ENCODE peak calls at places on chromosomes 13 and 19, in four cellular contexts. P, J, G and V are unnamed samples.

GRCh38 chr13:107066355-107066754 is 498.4 kb upstream of the ARGLU1 start:
- DNase-seq in P (no peak), J (no peak), G (no peak), V (no peak)

GRCh38 chr19:16889429-16889882 is 657 bp downstream of the F2RL3 start:
- DNase-seq in P (peak), J (no peak), G (no peak), V (no peak)

GRCh38 chr13:26604784-26605183 is 47.3 kb downstream of the WASF3 start:
- DNase-seq in P (no peak), J (no peak), G (no peak), V (no peak)

GRCh38 chr19:27746691-27747380 is 1466.1 kb downstream of the UQCRFS1 start:
- DNase-seq in P (peak), J (no peak), G (no peak), V (peak)

GRCh38 chr19:32676186-32676894 is 692 bp downstream of the RGS9BP start:
- DNase-seq in P (no peak), J (no peak), G (no peak), V (no peak)

GRCh38 chr19:51607920-51608562 is 22.2 kb downstream of the SIGLEC5 start:
- DNase-seq in P (peak), J (no peak), G (peak), V (peak)

GRCh38 chr13:34913040-34913439 is 29.0 kb upstream of the NBEA start:
- DNase-seq in P (no peak), J (no peak), G (no peak), V (peak)

GRCh38 chr13:73835138-73835721 is 299.0 kb downstream of the KLF12 start:
- DNase-seq in P (peak), J (peak), G (peak), V (peak)

GRCh38 chr19:47541507-47541906 is 26.6 kb upstream of the NAPA start:
- DNase-seq in P (no peak), J (peak), G (no peak), V (no peak)

GRCh38 chr13:68927387-68928026 is 1180.1 kb upstream of the ATXN8OS start:
- DNase-seq in P (no peak), J (no peak), G (peak), V (no peak)

GRCh38 chr19:41415154-41415571 is 12.0 kb downstream of the B3GNT8 start:
- DNase-seq in P (no peak), J (no peak), G (no peak), V (no peak)

GRCh38 chr19:49327878-49328544 is 3.0 kb upstream of the SLC6A16 start:
- DNase-seq in P (peak), J (no peak), G (peak), V (peak)

GRCh38 chr13:70090036-70090723 is 17.4 kb upstream of the ATXN8OS start:
- DNase-seq in P (no peak), J (no peak), G (no peak), V (no peak)

GRCh38 chr13:20901668-20902437 is 693 bp downstream of the XPO4 start:
- DNase-seq in P (peak), J (no peak), G (peak), V (no peak)

GRCh38 chr19:9865732-9866627 is 30.9 kb downstream of the PIN1 start:
- DNase-seq in P (no peak), J (no peak), G (no peak), V (no peak)

GRCh38 chr19:14775855-14776254 is 2.5 kb downstream of the ADGRE2 start:
- DNase-seq in P (peak), J (no peak), G (no peak), V (no peak)

GRCh38 chr19:35436477-35437141 is 11.4 kb upstream of the FFAR2 start:
- DNase-seq in P (no peak), J (no peak), G (no peak), V (no peak)

GRCh38 chr13:53301449-53301848 is 272.8 kb downstream of the OLFM4 start:
- DNase-seq in P (no peak), J (no peak), G (no peak), V (no peak)

GRCh38 chr13:76696370-76696769 is 189.8 kb downstream of the KCTD12 start:
- DNase-seq in P (no peak), J (no peak), G (no peak), V (no peak)

GRCh38 chr13:49436890-49437289 is 7.0 kb downstream of the CAB39L start:
- DNase-seq in P (no peak), J (no peak), G (no peak), V (peak)

GRCh38 chr19:35130761-35131720 is 3.8 kb downstream of the LGI4 start:
- DNase-seq in P (no peak), J (no peak), G (no peak), V (no peak)

GRCh38 chr19:23470873-23471555 is 75.7 kb upstream of the ZNF91 start:
- DNase-seq in P (no peak), J (no peak), G (no peak), V (no peak)

GRCh38 chr13:23828866-23829265 is 60.3 kb downstream of the MIPEP start:
- DNase-seq in P (no peak), J (no peak), G (no peak), V (no peak)

GRCh38 chr13:37495046-37495445 is 103.5 kb downstream of the POSTN start:
- DNase-seq in P (no peak), J (no peak), G (no peak), V (no peak)

GRCh38 chr19:4059931-4060620 is 6.6 kb downstream of the ZBTB7A start:
- DNase-seq in P (peak), J (peak), G (no peak), V (no peak)

GRCh38 chr13:35917252-35917941 is 213.8 kb downstream of the DCLK1 start:
- DNase-seq in P (no peak), J (no peak), G (no peak), V (no peak)

GRCh38 chr13:107518780-107519179 is 696.6 kb downstream of the LIG4 start:
- DNase-seq in P (no peak), J (no peak), G (no peak), V (no peak)

GRCh38 chr13:23865898-23866297 is 23.3 kb downstream of the MIPEP start:
- DNase-seq in P (no peak), J (no peak), G (no peak), V (no peak)

DNA sequence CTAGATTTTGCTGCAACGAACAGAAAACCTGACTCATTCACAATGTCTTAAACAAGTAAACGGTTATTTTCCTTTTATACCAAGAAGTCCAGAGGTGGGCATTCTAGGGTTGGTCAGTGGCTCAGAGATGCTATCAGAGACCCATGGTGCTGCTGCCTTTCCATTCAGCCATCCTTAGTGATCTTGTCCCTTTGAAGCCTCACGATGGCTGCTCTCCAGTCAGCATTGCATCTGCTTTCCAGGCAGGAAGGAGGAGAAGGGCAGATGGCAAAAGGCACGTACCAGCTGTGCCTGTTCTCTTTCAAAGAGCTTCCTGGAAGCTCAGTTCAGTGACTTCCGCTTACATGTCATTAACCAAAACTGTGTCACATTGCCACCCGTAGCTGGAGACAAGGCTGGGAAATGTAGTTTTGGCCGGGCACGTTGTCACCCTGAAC is 30.1 kb downstream of the WDFY2 start:
- DNase-seq in P (no peak), J (peak), G (no peak), V (no peak)
- TF ChIP-seq JUND in P (no peak), J (no peak), G (no peak), V (no peak)

DNA sequence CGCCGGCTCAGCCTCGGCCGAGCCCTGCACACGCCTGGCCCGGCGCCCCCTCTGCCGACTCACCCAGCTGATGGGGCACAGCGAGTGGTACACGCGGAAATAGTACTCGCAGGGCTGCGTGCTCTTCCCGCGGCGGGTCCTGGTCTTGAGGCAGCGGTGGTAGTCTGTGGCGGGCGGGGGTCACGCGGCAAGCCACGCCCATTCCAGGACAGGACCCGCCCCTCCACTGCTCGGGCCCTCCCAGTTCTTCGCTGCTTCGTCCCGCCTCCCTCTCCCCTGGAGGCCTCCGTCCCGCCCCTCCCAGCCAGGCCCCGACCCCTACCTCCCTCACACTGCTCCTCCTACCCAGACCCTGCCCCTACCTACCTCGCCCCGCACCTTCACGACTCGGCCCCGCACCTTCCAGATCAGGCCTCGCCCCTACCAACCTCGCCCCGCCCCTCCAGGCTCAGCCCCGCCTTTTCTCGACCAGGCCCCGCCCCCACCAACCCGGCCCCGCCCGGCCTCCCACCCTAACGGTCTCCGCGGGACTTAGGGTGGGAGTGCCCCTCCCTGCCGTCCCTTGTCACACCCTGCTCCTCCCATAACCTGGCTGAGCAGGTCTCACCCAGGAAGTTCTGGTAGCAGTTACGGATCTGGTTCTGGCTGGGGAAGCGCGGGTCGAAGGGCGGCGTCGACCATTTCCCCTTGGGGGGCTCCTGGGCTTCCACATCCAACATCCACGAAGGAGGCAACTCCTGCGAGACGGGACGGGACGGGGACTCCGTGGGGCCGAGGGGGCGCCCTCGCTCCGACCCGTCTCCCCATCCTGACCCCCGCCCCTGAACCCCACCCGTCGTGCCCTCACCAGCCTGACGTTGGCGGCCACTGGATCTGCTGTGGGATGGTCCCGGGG is 469 bp downstream of the COX6B2 start:
- DNase-seq in P (peak), J (no peak), G (peak), V (peak)
- TF ChIP-seq JUND in P (no peak), J (no peak), G (no peak), V (no peak)

DNA sequence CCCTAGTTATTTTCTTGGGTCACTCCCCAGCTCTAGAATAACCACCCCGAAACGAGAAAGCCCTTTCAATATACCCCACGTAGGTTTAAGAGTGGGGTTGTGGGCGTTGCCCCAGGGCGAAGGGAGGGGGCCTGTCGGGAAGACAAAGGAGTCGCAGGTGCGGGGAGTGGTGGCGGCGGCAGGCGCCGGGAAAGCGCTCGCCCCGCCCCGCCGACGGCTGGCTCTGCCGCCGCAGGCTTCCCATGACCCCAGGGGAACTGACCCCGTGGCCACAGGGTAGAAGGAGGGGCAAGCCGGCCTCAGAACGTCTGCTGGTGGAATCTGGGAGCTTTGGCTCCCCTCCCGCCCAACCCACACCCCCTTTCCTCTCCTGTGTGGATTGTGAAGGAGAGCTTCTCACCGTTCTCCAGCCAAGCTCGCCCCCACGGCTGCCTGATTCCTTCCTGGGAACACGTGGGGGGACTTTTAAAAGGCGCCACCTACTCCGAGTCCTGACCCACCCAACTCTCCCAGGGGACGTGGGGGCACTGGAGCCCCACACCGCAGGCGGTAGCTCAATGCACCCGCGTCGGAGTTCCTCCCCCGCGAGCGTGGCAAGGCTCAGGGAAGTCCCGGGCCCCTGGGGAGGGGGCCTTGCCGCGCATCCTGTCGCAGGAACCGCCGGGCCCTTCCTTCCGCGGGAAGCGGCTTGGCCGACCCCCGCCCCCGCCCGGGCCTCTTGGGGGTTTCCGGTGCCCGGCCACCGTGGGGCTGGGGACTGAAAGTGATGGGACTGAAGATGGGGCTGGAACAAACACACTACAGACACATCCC is 5.5 kb downstream of the IER2 start:
- DNase-seq in P (peak), J (no peak), G (no peak), V (peak)
- TF ChIP-seq JUND in P (no peak), J (peak), G (no peak), V (no peak)

DNA sequence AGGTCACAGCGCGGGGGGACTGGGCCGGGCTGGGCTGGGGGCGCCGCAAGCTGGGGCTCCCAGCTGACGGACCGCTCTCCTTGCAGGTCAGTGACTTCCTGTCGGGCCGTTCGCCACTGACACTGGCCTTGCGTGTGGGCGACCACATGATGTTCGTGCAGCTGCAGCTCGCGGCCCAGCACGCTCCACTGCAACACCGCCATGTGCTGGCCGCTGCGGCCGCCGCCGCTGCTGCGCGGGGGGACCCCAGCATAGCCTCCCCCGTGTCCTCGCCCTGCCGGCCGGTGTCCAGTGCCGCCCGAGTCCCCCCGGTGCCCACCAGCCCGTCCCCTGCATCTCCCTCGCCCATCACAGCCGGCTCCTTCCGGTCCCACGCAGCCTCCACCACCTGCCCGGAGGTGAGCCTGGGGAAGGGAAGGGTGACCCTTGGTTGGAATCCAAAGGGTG is 5.7 kb downstream of the MIDN start:
- DNase-seq in P (no peak), J (no peak), G (no peak), V (no peak)
- TF ChIP-seq JUND in P (no peak), J (no peak), G (no peak), V (no peak)

GRCh38 chr13:41680900-41681299 is 223.6 kb downstream of the RGCC start:
- DNase-seq in P (no peak), J (no peak), G (no peak), V (no peak)

GRCh38 chr13:41678842-41679241 is 221.5 kb downstream of the RGCC start:
- DNase-seq in P (no peak), J (no peak), G (no peak), V (no peak)

GRCh38 chr13:41681587-41681986 is 224.2 kb downstream of the RGCC start:
- DNase-seq in P (no peak), J (no peak), G (no peak), V (no peak)

GRCh38 chr13:41675306-41675705 is 218.0 kb downstream of the RGCC start:
- DNase-seq in P (no peak), J (no peak), G (no peak), V (no peak)

GRCh38 chr13:41678320-41678719 is 221.0 kb downstream of the RGCC start:
- DNase-seq in P (no peak), J (no peak), G (no peak), V (no peak)
- TF ChIP-seq JUND in P (no peak), J (no peak), G (no peak), V (no peak)

DNA sequence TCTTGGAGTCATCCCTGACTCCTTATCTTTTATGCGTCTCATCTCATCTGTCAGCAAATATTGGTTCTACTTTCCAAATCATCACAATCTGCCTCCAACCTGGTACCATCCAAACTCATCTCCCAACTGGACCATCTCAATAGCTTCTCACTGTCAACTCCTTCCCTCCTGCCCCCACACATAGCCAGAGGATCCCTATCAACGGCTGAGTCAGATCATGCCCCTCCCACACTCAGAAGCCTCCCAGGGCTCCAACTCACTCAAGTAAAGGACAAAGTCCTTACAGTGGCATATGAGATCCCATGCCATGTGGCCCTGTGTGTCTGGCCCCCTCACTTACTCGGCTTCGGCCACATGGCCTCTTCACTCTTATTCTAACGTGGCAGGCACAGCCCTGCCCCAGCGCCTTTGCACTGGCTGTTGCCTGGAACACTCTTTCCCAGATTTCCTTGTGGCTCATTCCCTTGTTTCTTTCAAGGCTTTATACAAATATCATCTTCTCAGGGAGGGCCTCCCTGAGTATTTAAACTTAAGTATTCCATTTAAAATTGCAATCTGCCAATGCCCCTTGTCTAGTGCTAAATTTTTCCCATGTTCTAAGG is 4.3 kb downstream of the SPRED3 start:
- DNase-seq in P (peak), J (no peak), G (no peak), V (no peak)
- TF ChIP-seq JUND in P (peak), J (no peak), G (no peak), V (no peak)

GRCh38 chr13:100811906-100812305 is 137.3 kb upstream of the TMTC4 start:
- DNase-seq in P (no peak), J (no peak), G (no peak), V (no peak)

GRCh38 chr13:100817897-100818296 is 143.3 kb upstream of the TMTC4 start:
- DNase-seq in P (no peak), J (no peak), G (no peak), V (no peak)

GRCh38 chr13:100818706-100819105 is 144.1 kb upstream of the TMTC4 start:
- DNase-seq in P (no peak), J (no peak), G (no peak), V (no peak)

GRCh38 chr13:100811431-100811830 is 136.8 kb upstream of the TMTC4 start:
- DNase-seq in P (no peak), J (no peak), G (no peak), V (no peak)

GRCh38 chr13:100815476-100816046 is 141.0 kb upstream of the TMTC4 start:
- DNase-seq in P (no peak), J (no peak), G (no peak), V (no peak)
- TF ChIP-seq JUND in P (no peak), J (no peak), G (no peak), V (no peak)

DNA sequence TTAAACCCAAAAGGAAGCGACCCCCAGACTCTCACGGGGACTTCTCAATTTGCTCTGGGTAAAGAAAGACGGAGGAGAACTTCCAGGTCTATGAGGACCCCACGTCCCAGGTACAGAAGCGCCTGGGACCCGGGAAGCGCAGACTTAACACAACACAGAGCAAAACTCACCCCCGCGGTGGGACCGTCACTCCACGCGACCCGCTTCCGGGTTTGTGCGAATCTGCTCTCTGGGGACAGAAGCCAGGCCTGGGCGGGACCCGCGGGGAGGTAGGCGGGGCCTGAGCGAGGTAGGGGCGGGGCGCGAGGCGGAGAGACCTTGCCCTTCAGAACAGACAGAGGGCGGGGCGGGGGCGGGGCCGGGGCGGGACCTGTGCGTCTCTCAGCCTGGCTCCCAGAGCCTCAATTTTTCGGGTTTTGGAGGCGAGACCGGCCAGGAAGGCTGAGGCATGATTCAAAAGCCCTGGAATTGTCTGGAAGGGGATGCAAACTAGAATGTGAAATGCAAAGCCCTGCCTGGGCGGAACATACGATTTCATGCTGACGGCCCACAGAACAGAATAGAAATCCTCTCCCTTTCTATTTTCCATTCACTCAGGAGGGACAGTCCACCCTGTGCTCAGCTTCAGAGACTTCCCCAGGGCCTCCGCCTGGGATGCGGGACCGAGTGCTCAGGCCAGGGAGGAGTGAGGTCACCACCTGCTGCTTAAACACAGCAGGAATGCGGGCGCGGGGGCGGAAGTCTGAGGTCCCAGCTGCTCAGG is 19.3 kb upstream of the ZNF888 start:
- DNase-seq in P (peak), J (peak), G (peak), V (peak)
- TF ChIP-seq JUND in P (peak), J (no peak), G (no peak), V (no peak)

DNA sequence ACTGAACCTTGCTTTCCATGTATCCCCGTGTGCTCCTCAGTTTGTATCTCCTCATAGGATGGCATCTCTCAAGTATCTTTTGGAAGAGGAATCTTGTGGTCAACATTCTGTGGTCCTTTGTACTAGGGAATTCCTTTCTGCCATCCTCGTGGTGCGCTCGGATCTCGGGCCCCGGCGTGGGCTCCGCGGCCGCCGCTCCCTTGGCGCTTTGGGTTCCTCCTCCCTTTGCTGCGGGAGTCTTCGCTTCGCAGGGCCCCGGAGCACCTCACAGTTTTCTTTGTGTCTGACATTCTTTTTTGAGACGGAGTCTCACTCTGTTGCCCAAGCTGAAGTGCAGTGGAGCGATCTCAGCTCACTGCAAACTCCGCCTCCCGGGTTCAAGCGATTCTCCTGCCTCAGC is 264.7 kb downstream of the IRS2 start:
- DNase-seq in P (no peak), J (no peak), G (no peak), V (no peak)
- TF ChIP-seq JUND in P (no peak), J (no peak), G (no peak), V (no peak)